ENCODE peak calls at places on chromosomes 2 and 18, in seven cellular contexts. Z, M, U, C, W, X and B are unnamed samples.

GRCh38 chr2:143698350-143698749 is 569.1 kb downstream of the ARHGAP15 start:
- DNase-seq in Z (no peak), M (no peak), U (no peak), C (no peak), W (no peak), X (no peak), B (no peak)

GRCh38 chr2:147547425-147547824 is 297.4 kb upstream of the ACVR2A start:
- DNase-seq in Z (no peak), M (no peak), U (no peak), C (no peak), W (no peak), X (no peak), B (no peak)

GRCh38 chr2:48946444-48947048 is 191.0 kb upstream of the LHCGR start:
- DNase-seq in Z (peak), M (peak), U (peak), C (peak), W (peak), X (peak), B (no peak)

GRCh38 chr2:46179037-46179621 is 118.1 kb upstream of the EPAS1 start:
- DNase-seq in Z (peak), M (peak), U (no peak), C (peak), W (peak), X (peak), B (no peak)

GRCh38 chr2:195495356-195495755 is 161.7 kb upstream of the SLC39A10 start:
- DNase-seq in Z (no peak), M (no peak), U (no peak), C (no peak), W (no peak), X (no peak), B (no peak)

GRCh38 chr2:55779459-55780421 is 86.1 kb upstream of the PNPT1 start:
- DNase-seq in Z (no peak), M (peak), U (no peak), C (peak), W (no peak), X (peak), B (no peak)

GRCh38 chr2:164335128-164335527 is 286.2 kb downstream of the GRB14 start:
- DNase-seq in Z (no peak), M (no peak), U (no peak), C (no peak), W (no peak), X (no peak), B (no peak)

GRCh38 chr2:172283476-172283875 is 143.9 kb upstream of the ITGA6 start:
- DNase-seq in Z (no peak), M (no peak), U (no peak), C (peak), W (no peak), X (no peak), B (no peak)

GRCh38 chr2:219079417-219079816 is 18.7 kb upstream of the IHH start:
- DNase-seq in Z (peak), M (no peak), U (no peak), C (peak), W (no peak), X (no peak), B (no peak)

GRCh38 chr18:32956591-32957310 is 183.9 kb upstream of the KLHL14 start:
- DNase-seq in Z (no peak), M (no peak), U (no peak), C (peak), W (no peak), X (peak), B (no peak)

GRCh38 chr2:231672617-231673347 is 35.5 kb upstream of the PTMA start:
- DNase-seq in Z (peak), M (no peak), U (peak), C (peak), W (peak), X (no peak), B (no peak)

GRCh38 chr2:121338281-121338680 is 53.3 kb upstream of the TFCP2L1 start:
- DNase-seq in Z (no peak), M (no peak), U (no peak), C (no peak), W (no peak), X (no peak), B (no peak)
- TF ChIP-seq CTCF in Z (no peak), M (no peak), U (no peak), C (no peak), W (no peak), X (no peak), B (no peak)

DNA sequence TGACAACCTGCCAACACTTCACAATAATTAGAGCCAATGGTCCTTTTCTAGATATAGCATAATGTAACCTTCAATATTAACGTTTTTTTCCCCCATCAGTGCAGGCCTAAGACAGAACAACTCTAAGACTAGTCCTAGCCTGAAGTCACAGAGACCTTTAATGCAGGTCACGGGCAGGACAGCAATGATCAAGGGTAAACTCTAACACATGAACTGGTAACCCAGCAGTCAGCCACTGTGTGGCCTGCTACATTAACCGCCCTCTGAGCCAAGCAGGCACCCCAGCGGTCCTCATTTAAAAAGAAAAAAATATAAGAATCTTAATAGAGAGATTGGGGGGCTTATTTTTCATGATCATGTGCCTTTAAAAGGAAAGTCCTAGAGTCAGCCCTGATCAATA is 290.6 kb downstream of the AFF3 start:
- DNase-seq in Z (no peak), M (no peak), U (no peak), C (no peak), W (no peak), X (no peak), B (no peak)
- TF ChIP-seq CTCF in Z (no peak), M (no peak), U (no peak), C (no peak), W (no peak), X (no peak), B (no peak)

DNA sequence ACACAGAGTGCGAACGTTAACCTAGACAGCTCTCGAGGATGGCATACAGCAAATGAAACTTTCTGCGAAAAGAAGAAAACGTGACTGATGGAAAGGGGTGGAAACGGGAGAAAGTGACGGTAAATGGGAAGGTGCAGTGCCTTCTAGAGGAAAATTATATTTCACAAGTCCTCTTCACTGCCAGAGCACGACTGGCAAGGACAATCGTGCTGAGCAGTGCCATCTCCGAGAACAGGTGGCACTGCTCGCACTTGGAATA is 425 bp downstream of the STAT1 start:
- DNase-seq in Z (no peak), M (no peak), U (no peak), C (no peak), W (no peak), X (no peak), B (no peak)
- TF ChIP-seq CTCF in Z (no peak), M (no peak), U (no peak), C (no peak), W (no peak), X (no peak), B (no peak)

DNA sequence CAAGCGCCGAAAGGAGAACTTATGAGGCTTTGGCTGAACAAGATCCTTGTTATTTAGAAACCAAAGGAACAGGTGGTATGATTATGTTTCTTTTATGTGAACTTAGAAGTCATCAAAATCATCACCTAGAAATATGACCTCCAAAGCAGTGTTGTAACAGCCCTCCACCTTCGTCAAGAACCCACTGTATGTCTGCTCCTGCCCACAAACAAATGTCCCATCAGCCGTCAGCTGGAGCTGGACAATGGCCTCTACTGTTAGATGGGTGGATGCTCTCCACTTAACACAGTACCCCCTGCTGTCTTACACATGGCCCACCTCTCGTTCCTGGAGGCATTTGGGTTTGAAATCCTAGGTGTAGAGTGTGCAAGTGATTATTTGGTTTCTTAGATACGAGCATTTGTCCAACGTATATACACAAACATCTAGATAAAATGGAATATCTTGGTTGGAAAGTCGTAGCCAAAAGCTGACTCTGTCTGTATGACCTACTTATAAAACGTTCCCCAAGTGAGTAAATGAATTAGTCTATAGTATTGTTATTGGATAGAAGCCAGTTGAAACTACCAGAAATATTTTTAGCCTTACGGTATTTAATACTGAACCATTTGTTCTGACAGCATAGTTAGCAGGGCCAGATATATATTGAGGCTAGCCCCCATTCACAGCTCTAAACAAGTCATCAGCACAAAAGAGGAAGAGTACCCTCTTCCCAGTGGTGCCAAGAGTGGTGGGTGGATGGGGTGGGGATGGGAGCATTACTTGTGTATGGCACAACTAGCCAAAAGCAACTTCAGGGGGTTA is 113.1 kb downstream of the CRIM1 start:
- DNase-seq in Z (no peak), M (no peak), U (no peak), C (peak), W (no peak), X (no peak), B (no peak)
- TF ChIP-seq CTCF in Z (no peak), M (no peak), U (no peak), C (peak), W (no peak), X (no peak), B (no peak)

DNA sequence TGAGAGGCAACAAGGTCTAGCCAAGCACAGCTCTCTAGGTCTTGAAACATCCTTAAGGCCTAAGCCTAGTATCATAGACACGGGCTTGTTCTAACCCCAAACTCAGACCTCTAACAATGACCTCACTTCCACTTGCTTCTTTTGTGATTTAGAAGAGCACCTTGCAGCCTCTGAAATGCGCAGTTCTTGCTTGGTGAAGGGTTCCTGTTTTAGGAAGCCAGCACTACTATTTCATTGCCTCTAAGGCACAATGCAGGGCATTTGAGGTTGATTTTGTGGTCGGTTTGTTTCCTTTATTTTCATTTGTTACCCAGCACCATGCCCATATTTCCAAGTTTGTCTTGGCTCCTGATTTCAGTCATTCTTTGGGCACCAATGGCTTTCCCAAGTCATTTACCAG is 117.0 kb upstream of the CYP1B1 start:
- DNase-seq in Z (no peak), M (no peak), U (no peak), C (no peak), W (no peak), X (no peak), B (no peak)
- TF ChIP-seq CTCF in Z (no peak), M (no peak), U (no peak), C (no peak), W (no peak), X (no peak), B (no peak)

DNA sequence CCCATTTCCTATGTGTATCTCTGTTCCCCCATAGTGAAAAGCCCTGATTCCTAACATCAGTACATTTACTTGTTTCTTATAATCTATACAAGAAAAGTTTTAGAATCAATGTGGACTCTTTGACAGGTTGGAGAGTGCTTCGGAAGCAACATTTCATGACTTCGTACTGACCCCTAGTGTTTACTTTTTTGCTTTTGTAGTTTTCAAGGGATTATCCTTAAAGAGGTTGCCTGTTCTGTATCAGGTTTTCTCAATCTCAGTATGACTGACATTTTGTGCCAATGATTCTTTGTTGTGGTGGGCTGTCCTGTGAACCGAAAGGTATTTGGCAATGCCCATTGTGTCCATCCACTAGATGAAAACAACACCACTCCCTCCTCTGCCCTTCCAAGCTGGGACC is 43.3 kb upstream of the SERPINB2 start:
- DNase-seq in Z (no peak), M (peak), U (no peak), C (peak), W (no peak), X (no peak), B (no peak)
- TF ChIP-seq CTCF in Z (no peak), M (peak), U (peak), C (peak), W (no peak), X (peak), B (peak)

GRCh38 chr2:175181104-175181876 is at the start of gene ATP5MC3:
- DNase-seq in Z (peak), M (peak), U (peak), C (peak), W (peak), X (peak), B (peak)
- TF ChIP-seq CTCF in Z (no peak), M (no peak), U (no peak), C (peak), W (peak), X (peak), B (peak)

GRCh38 chr2:154507186-154507585 is 191.3 kb upstream of the KCNJ3 start:
- DNase-seq in Z (no peak), M (no peak), U (no peak), C (no peak), W (no peak), X (no peak), B (no peak)
- TF ChIP-seq CTCF in Z (no peak), M (no peak), U (no peak), C (no peak), W (no peak), X (no peak), B (peak)

DNA sequence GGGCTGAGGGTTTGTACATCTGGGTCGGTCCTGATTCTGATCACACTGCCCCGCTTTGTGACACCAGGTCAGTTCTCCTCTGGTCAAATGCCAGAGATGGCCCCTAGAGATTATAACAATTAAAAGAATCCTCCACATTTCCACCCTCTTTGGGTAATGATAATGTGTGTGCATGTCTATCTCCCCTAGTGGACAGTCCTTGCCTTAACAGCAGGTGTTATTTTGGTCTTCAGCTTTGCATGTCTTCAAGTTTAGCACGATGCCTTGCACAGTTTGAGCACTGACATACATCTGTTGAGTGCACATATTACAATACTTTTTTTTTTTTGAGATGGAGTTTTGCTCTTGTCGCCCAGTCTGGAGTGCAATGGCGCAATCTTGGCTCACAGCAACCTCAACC is 25.7 kb upstream of the COX7A2L start:
- DNase-seq in Z (no peak), M (no peak), U (no peak), C (no peak), W (peak), X (no peak), B (no peak)
- TF ChIP-seq CTCF in Z (no peak), M (peak), U (peak), C (peak), W (peak), X (peak), B (peak)

DNA sequence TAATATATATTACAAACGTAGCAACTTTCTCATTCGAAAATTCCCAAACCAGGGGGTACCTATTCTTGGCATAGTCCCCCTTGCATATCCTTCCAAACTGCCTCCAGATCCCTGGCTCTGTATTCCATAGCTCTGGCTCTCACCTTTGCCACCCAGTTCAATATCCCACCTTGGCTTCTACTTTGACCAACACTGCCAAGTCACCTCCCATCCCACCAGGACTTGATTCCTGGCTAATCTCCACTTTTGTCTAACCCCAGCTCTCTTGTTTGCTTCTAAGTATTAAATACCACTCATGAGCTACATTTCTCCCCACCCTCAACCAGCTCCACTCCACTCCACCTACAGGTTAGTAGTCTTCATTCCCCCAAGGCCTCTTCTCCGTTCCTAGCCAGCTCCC is 103.2 kb upstream of the WDR75 start:
- DNase-seq in Z (no peak), M (no peak), U (no peak), C (no peak), W (no peak), X (no peak), B (no peak)
- TF ChIP-seq CTCF in Z (no peak), M (no peak), U (no peak), C (no peak), W (no peak), X (no peak), B (no peak)